ENCODE peak calls at places on chromosomes 3 and 15, in five cellular contexts. One of them, this sample, is unnamed.
A peak's percentile ranks its signal among the peaks of the same experiment; 100 is the strongest.

GRCh38 chr3:81769271-81769670 is 7.8 kb upstream of the GBE1 start:
- DNase-seq in sigmoid colon: no peak
- DNase-seq in H1: no peak
- DNase-seq in Peyer's patch: no peak
- DNase-seq in IMR-90: peak; percentile 43
- DNase-seq in this sample: no peak

GRCh38 chr15:38263996-38264395 is 11.4 kb downstream of the SPRED1 start:
- DNase-seq in Peyer's patch: no peak
- DNase-seq in H1: no peak
- DNase-seq in sigmoid colon: no peak
- DNase-seq in IMR-90: peak; percentile 80
- DNase-seq in this sample: no peak

GRCh38 chr15:27828721-27829120 is 270.4 kb downstream of the OCA2 start:
- DNase-seq in sigmoid colon: no peak
- DNase-seq in Peyer's patch: no peak
- DNase-seq in H1: no peak
- DNase-seq in IMR-90: no peak
- DNase-seq in this sample: no peak

GRCh38 chr15:60323322-60323721 is 74.5 kb downstream of the ANXA2 start:
- DNase-seq in sigmoid colon: no peak
- DNase-seq in IMR-90: no peak
- DNase-seq in H1: no peak
- DNase-seq in Peyer's patch: no peak
- DNase-seq in this sample: no peak

GRCh38 chr3:37402351-37402750 is 228.0 kb upstream of the LRRFIP2 start:
- DNase-seq in H1: no peak
- DNase-seq in sigmoid colon: no peak
- DNase-seq in Peyer's patch: no peak
- DNase-seq in IMR-90: no peak
- DNase-seq in this sample: no peak

GRCh38 chr15:37031198-37031597 is 69.2 kb downstream of the MEIS2 start:
- DNase-seq in Peyer's patch: no peak
- DNase-seq in H1: no peak
- DNase-seq in sigmoid colon: no peak
- DNase-seq in IMR-90: peak; percentile 94
- DNase-seq in this sample: no peak

GRCh38 chr3:194579091-194579606 is 54.1 kb downstream of the TMEM44 start:
- DNase-seq in sigmoid colon: no peak
- DNase-seq in IMR-90: no peak
- DNase-seq in Peyer's patch: no peak
- DNase-seq in H1: no peak
- DNase-seq in this sample: peak; percentile 66

GRCh38 chr15:42863572-42864239 is 56.9 kb downstream of the TTBK2 start:
- DNase-seq in Peyer's patch: no peak
- DNase-seq in IMR-90: no peak
- DNase-seq in H1: no peak
- DNase-seq in sigmoid colon: no peak
- DNase-seq in this sample: no peak

GRCh38 chr3:140296796-140297352 is 361.9 kb downstream of the CLSTN2 start:
- DNase-seq in IMR-90: no peak
- DNase-seq in Peyer's patch: no peak
- DNase-seq in H1: no peak
- DNase-seq in sigmoid colon: no peak
- DNase-seq in this sample: no peak

GRCh38 chr15:75620776-75621536 is 4.6 kb downstream of the SNUPN start:
- DNase-seq in IMR-90: peak; percentile 89
- DNase-seq in Peyer's patch: peak; percentile 72
- DNase-seq in H1: no peak
- DNase-seq in sigmoid colon: peak; percentile 94
- DNase-seq in this sample: peak; percentile 84

GRCh38 chr3:116148881-116149530 is 296.3 kb downstream of the LSAMP start:
- DNase-seq in Peyer's patch: no peak
- DNase-seq in IMR-90: peak; percentile 63
- DNase-seq in H1: no peak
- DNase-seq in sigmoid colon: no peak
- DNase-seq in this sample: no peak

GRCh38 chr15:92463352-92463751 is 69.7 kb downstream of the ST8SIA2 start:
- DNase-seq in H1: no peak
- DNase-seq in sigmoid colon: no peak
- DNase-seq in Peyer's patch: no peak
- DNase-seq in IMR-90: no peak
- DNase-seq in this sample: no peak

GRCh38 chr3:183592820-183593219 is 37.3 kb upstream of the KLHL6 start:
- DNase-seq in IMR-90: no peak
- DNase-seq in sigmoid colon: no peak
- DNase-seq in Peyer's patch: no peak
- DNase-seq in H1: no peak
- DNase-seq in this sample: no peak

GRCh38 chr3:47910777-47911440 is 105.3 kb downstream of the MAP4 start:
- DNase-seq in sigmoid colon: no peak
- DNase-seq in H1: no peak
- DNase-seq in Peyer's patch: no peak
- DNase-seq in IMR-90: peak; percentile 95
- DNase-seq in this sample: no peak

GRCh38 chr15:79901958-79902357 is 5.1 kb upstream of the MTHFS start:
- DNase-seq in IMR-90: no peak
- DNase-seq in Peyer's patch: no peak
- DNase-seq in H1: no peak
- DNase-seq in sigmoid colon: no peak
- DNase-seq in this sample: no peak

GRCh38 chr3:24318668-24319287 is 175.9 kb downstream of the THRB start:
- DNase-seq in H1: no peak
- DNase-seq in Peyer's patch: no peak
- DNase-seq in sigmoid colon: no peak
- DNase-seq in IMR-90: peak; percentile 5
- DNase-seq in this sample: no peak

GRCh38 chr3:180594631-180595348 is 7.2 kb upstream of the TTC14 start:
- DNase-seq in H1: no peak
- DNase-seq in Peyer's patch: no peak
- DNase-seq in IMR-90: peak; percentile 59
- DNase-seq in sigmoid colon: no peak
- DNase-seq in this sample: no peak

GRCh38 chr15:101463265-101463664 is 26.2 kb downstream of the PCSK6 start:
- DNase-seq in IMR-90: no peak
- DNase-seq in Peyer's patch: peak; percentile 64
- DNase-seq in sigmoid colon: no peak
- DNase-seq in H1: no peak
- DNase-seq in this sample: no peak

GRCh38 chr3:130939753-130940152 is 45.9 kb downstream of the ATP2C1 start:
- DNase-seq in sigmoid colon: no peak
- DNase-seq in H1: no peak
- DNase-seq in Peyer's patch: no peak
- DNase-seq in IMR-90: peak; percentile 49
- DNase-seq in this sample: no peak

GRCh38 chr3:171874879-171875278 is 31.7 kb downstream of the TMEM212 start:
- DNase-seq in H1: no peak
- DNase-seq in sigmoid colon: no peak
- DNase-seq in IMR-90: no peak
- DNase-seq in Peyer's patch: no peak
- DNase-seq in this sample: no peak

GRCh38 chr3:89558711-89559110 is 451.3 kb downstream of the EPHA3 start:
- DNase-seq in IMR-90: no peak
- DNase-seq in sigmoid colon: no peak
- DNase-seq in Peyer's patch: no peak
- DNase-seq in H1: no peak
- DNase-seq in this sample: no peak

GRCh38 chr3:55584716-55585368 is 97.7 kb upstream of the WNT5A start:
- DNase-seq in H1: no peak
- DNase-seq in Peyer's patch: no peak
- DNase-seq in IMR-90: no peak
- DNase-seq in sigmoid colon: peak; percentile 13
- DNase-seq in this sample: no peak

GRCh38 chr3:188807002-188807401 is 364.8 kb upstream of the TPRG1 start:
- DNase-seq in Peyer's patch: no peak
- DNase-seq in H1: no peak
- DNase-seq in IMR-90: peak; percentile 23
- DNase-seq in sigmoid colon: no peak
- DNase-seq in this sample: no peak

GRCh38 chr3:60001369-60001768 is 951.5 kb upstream of the CFAP20DC start:
- DNase-seq in IMR-90: no peak
- DNase-seq in sigmoid colon: no peak
- DNase-seq in H1: no peak
- DNase-seq in Peyer's patch: no peak
- DNase-seq in this sample: no peak

GRCh38 chr15:66498501-66499386 is 1.2 kb upstream of the SNAPC5 start:
- DNase-seq in sigmoid colon: no peak
- DNase-seq in H1: no peak
- DNase-seq in Peyer's patch: no peak
- DNase-seq in IMR-90: peak; percentile 51
- DNase-seq in this sample: no peak

GRCh38 chr15:100336061-100336460 is 5.7 kb downstream of the ADAMTS17 start:
- DNase-seq in IMR-90: no peak
- DNase-seq in sigmoid colon: no peak
- DNase-seq in H1: no peak
- DNase-seq in Peyer's patch: no peak
- DNase-seq in this sample: no peak

GRCh38 chr3:141407043-141407442 is 38.7 kb downstream of the ZBTB38 start:
- DNase-seq in H1: no peak
- DNase-seq in IMR-90: peak; percentile 100
- DNase-seq in Peyer's patch: peak; percentile 59
- DNase-seq in sigmoid colon: peak; percentile 93
- DNase-seq in this sample: no peak

GRCh38 chr15:83890584-83890983 is 236.7 kb downstream of the ADAMTSL3 start:
- DNase-seq in IMR-90: no peak
- DNase-seq in H1: no peak
- DNase-seq in Peyer's patch: no peak
- DNase-seq in sigmoid colon: peak; percentile 73
- DNase-seq in this sample: no peak

DNA sequence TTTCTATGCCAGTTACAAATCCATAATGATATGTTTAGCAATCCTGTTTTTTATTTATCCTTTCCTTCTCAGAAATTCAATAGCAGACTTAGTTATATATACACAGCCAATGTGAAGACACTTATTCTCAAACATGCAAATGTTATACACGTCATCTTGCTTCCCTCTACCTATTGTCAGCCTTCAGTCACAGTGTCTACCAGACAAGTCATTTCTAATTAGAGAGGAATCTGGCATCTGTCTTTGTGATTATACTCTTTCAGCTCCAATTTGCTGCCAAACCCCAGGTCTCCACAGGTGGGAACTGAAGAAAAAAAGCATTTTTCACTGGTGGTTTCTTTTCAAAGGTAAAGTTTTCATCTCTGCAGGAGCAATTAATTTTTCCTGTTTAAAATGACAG is 793.1 kb downstream of the AGBL1 start:
- DNase-seq in IMR-90: no peak
- DNase-seq in H1: no peak
- DNase-seq in sigmoid colon: no peak
- DNase-seq in Peyer's patch: no peak
- DNase-seq in this sample: no peak
- H3K4me1 ChIP-seq in IMR-90: no peaks in the 10 kb centered on the region
- H3K4me1 ChIP-seq in H1: peaks cover 3% of the 10 kb centered on the region
- H3K4me1 ChIP-seq in sigmoid colon: no peaks in the 10 kb centered on the region
- H3K4me1 ChIP-seq in Peyer's patch: no peaks in the 10 kb centered on the region
- H3K4me1 ChIP-seq in this sample: peaks cover 10% of the 10 kb centered on the region

DNA sequence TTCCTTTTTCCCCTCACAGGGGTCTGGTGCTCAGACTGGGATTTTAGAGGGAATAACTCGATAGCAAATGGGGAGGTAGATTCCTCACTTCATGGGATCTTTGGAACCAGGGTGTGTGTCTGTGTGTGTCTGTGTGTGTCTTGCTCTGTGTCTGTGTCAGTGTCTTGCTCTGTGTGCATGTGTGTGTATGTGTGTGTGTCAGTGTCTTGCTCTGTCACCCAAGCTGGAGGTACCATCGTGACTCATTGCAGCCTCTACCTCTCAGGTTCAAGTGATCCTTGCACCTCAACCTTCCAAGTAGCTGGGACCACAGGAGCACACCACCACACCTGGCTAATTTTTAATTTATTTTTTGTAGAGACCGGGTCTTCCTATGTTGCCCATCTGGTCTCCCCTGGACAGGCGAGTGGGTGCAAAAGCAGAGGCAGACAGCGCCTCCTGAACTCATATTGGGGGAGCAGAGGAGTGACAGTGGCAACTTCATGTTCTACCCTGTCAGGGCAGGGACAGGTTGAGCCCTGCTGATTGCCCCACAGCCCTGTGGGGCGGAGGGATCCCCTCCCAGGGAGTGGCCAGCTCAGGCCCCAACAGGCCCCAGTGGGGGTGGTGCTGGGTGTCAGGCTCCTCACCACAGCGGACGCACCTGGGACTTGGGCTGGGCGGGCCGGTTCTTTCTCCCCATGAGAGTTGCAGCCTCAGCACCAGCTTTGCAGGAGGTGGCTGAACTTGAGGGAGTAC is 10.4 kb upstream of the SEMA4B start:
- DNase-seq in H1: no peak
- DNase-seq in IMR-90: no peak
- DNase-seq in Peyer's patch: peak; percentile 95
- DNase-seq in sigmoid colon: no peak
- DNase-seq in this sample: no peak
- TF ChIP-seq POLR2A in H1: no peak
- TF ChIP-seq POLR2A in IMR-90: no peak
- TF ChIP-seq POLR2A in Peyer's patch: peak; percentile 20
- TF ChIP-seq POLR2A in sigmoid colon: no peak
- TF ChIP-seq POLR2A in this sample: no peak

DNA sequence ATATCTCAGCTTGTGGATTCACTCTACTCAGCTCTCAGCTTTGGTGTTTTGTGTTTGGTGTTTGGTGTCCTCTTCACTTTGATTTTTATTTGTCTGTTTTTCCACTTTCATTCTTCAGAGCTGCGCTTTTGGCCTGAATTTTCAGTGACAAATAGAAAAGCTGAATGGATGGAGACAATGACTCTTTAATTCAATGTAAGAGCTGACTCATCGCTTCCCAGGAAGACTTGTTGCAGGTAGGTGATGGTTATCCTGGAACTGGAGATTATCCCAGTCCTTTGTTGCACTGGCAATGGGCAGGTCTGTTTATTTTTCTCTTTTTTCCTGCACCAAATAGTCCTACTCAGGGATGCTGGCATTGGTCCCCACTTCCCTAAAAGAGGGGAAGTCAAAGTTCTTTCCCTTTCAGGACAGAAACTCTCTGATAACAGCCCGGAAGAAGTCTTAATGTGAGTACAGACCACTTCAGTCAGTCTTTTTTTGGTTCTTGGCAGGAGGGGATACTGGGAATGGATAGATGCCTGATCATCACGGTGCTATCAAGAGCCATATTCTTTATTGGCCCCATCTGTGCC is 12.4 kb upstream of the AEN start:
- DNase-seq in sigmoid colon: no peak
- DNase-seq in IMR-90: no peak
- DNase-seq in Peyer's patch: no peak
- DNase-seq in H1: no peak
- DNase-seq in this sample: no peak
- TF ChIP-seq CTCF in sigmoid colon: no peak
- TF ChIP-seq CTCF in IMR-90: no peak
- TF ChIP-seq CTCF in Peyer's patch: no peak
- TF ChIP-seq CTCF in H1: no peak
- TF ChIP-seq CTCF in this sample: no peak

GRCh38 chr3:197524128-197524527 is 31.6 kb downstream of the BDH1 start:
- DNase-seq in sigmoid colon: no peak
- DNase-seq in H1: no peak
- DNase-seq in IMR-90: no peak
- DNase-seq in Peyer's patch: no peak
- DNase-seq in this sample: no peak
- H3K4me1 ChIP-seq in sigmoid colon: no peaks in the 10 kb centered on the region
- H3K4me1 ChIP-seq in H1: no peaks in the 10 kb centered on the region
- H3K4me1 ChIP-seq in IMR-90: peaks cover 9% of the 10 kb centered on the region
- H3K4me1 ChIP-seq in Peyer's patch: peaks cover 7% of the 10 kb centered on the region
- H3K4me1 ChIP-seq in this sample: no peaks in the 10 kb centered on the region

This sample was measured in heart left ventricle.